ENCODE peak calls at places on chromosome 10, in six cellular contexts. B is SK-N-DZ; N is GM03348; J is midbrain; R is stimulated activated CD4-positive, alpha-beta T cell treated with anti-CD3 and anti-CD28 coated beads, TNF-alpha, amount 100 ng/mL, for 48 hours; P is Right ventricle myocardium superior. S is an unnamed sample.

GRCh38 chr10:97701438-97702064 is 12.0 kb upstream of the MARVELD1 start:
- DNase-seq in B (peak), N (peak), J (peak), R (no peak), P (no peak), S (peak)

GRCh38 chr10:123538401-123539320 is 127.5 kb upstream of the GPR26 start:
- DNase-seq in B (no peak), N (no peak), J (no peak), R (no peak), P (no peak), S (no peak)

GRCh38 chr10:11742009-11742778 is at the start of gene ECHDC3:
- DNase-seq in B (no peak), N (peak), J (no peak), R (peak), P (peak), S (peak)

GRCh38 chr10:72328045-72328828 is 26.5 kb downstream of the DNAJB12 start:
- DNase-seq in B (peak), N (peak), J (peak), R (no peak), P (peak), S (peak)

GRCh38 chr10:62917475-62918238 is 101.5 kb upstream of the EGR2 start:
- DNase-seq in B (no peak), N (no peak), J (no peak), R (no peak), P (no peak), S (no peak)

GRCh38 chr10:119207713-119208552 is 562 bp downstream of the GRK5 start:
- DNase-seq in B (peak), N (peak), J (peak), R (no peak), P (peak), S (peak)

GRCh38 chr10:3319811-3320226 is 147.2 kb upstream of the PITRM1 start:
- DNase-seq in B (no peak), N (no peak), J (no peak), R (no peak), P (no peak), S (no peak)

GRCh38 chr10:92972066-92972870 is 88.3 kb upstream of the CYP26C1 start:
- DNase-seq in B (peak), N (peak), J (no peak), R (no peak), P (no peak), S (peak)

GRCh38 chr10:112539340-112539739 is 92.3 kb downstream of the VTI1A start:
- DNase-seq in B (no peak), N (no peak), J (no peak), R (no peak), P (no peak), S (no peak)

GRCh38 chr10:13187135-13187534 is 25.8 kb downstream of the MCM10 start:
- DNase-seq in B (no peak), N (no peak), J (no peak), R (no peak), P (no peak), S (no peak)

GRCh38 chr10:43939389-43939938 is 290.8 kb upstream of the ZNF32 start:
- DNase-seq in B (no peak), N (no peak), J (no peak), R (no peak), P (no peak), S (no peak)

GRCh38 chr10:48802611-48803046 is 118.0 kb downstream of the WDFY4 start:
- DNase-seq in B (no peak), N (no peak), J (no peak), R (no peak), P (no peak), S (no peak)

GRCh38 chr10:11639861-11640764 is 28.7 kb upstream of the USP6NL start:
- DNase-seq in B (no peak), N (no peak), J (no peak), R (no peak), P (no peak), S (no peak)

GRCh38 chr10:122374859-122375721 is 582 bp downstream of the PLEKHA1 start:
- DNase-seq in B (peak), N (peak), J (peak), R (peak), P (peak), S (peak)

GRCh38 chr10:30495687-30496086 is 61.7 kb downstream of the MAP3K8 start:
- DNase-seq in B (no peak), N (no peak), J (no peak), R (no peak), P (no peak), S (peak)

GRCh38 chr10:115566867-115567266 is 473.7 kb downstream of the ATRNL1 start:
- DNase-seq in B (no peak), N (no peak), J (no peak), R (no peak), P (no peak), S (no peak)

GRCh38 chr10:4034907-4035581 is 250.0 kb upstream of the KLF6 start:
- DNase-seq in B (no peak), N (peak), J (no peak), R (no peak), P (no peak), S (peak)

GRCh38 chr10:79101560-79101971 is 32.8 kb downstream of the ZMIZ1 start:
- DNase-seq in B (no peak), N (no peak), J (no peak), R (no peak), P (no peak), S (no peak)

GRCh38 chr10:33524966-33525365 is 190.5 kb upstream of the NRP1 start:
- DNase-seq in B (no peak), N (peak), J (no peak), R (no peak), P (no peak), S (no peak)

GRCh38 chr10:121990015-121990677 is 1.2 kb downstream of the TACC2 start:
- DNase-seq in B (no peak), N (no peak), J (no peak), R (no peak), P (no peak), S (no peak)

GRCh38 chr10:121961456-121961855 is 13.6 kb downstream of the NSMCE4A start:
- DNase-seq in B (no peak), N (no peak), J (no peak), R (no peak), P (no peak), S (no peak)

GRCh38 chr10:91557540-91558231 is 75.2 kb downstream of the PPP1R3C start:
- DNase-seq in B (no peak), N (no peak), J (no peak), R (no peak), P (no peak), S (no peak)

GRCh38 chr10:60778978-60779668 is 845 bp downstream of the CDK1 start:
- DNase-seq in B (no peak), N (no peak), J (no peak), R (no peak), P (no peak), S (peak)

GRCh38 chr10:7605565-7606295 is 61.0 kb downstream of the ITIH5 start:
- DNase-seq in B (no peak), N (no peak), J (no peak), R (no peak), P (no peak), S (no peak)

GRCh38 chr10:80272793-80273522 is 16.5 kb downstream of the MAT1A start:
- DNase-seq in B (no peak), N (no peak), J (no peak), R (no peak), P (no peak), S (peak)

GRCh38 chr10:93271347-93271746 is 197.7 kb downstream of the CYP26A1 start:
- DNase-seq in B (no peak), N (no peak), J (no peak), R (no peak), P (no peak), S (no peak)

GRCh38 chr10:130790339-130790738 is 521.2 kb downstream of the TCERG1L start:
- DNase-seq in B (peak), N (no peak), J (no peak), R (no peak), P (no peak), S (no peak)

GRCh38 chr10:119667562-119668328 is 16.6 kb downstream of the BAG3 start:
- DNase-seq in B (peak), N (peak), J (no peak), R (no peak), P (peak), S (peak)

GRCh38 chr10:90751107-90751997 is 106.5 kb downstream of the HTR7 start:
- DNase-seq in B (peak), N (peak), J (peak), R (no peak), P (no peak), S (peak)

GRCh38 chr10:23370106-23370505 is 25.5 kb upstream of the C10orf67 start:
- DNase-seq in B (no peak), N (peak), J (no peak), R (no peak), P (no peak), S (no peak)

GRCh38 chr10:46282460-46283216 is 4.2 kb upstream of the ANTXRL start:
- DNase-seq in B (peak), N (peak), J (peak), R (peak), P (peak), S (peak)

GRCh38 chr10:122476034-122476695 is 14.8 kb downstream of the HTRA1 start:
- DNase-seq in B (no peak), N (no peak), J (no peak), R (no peak), P (peak), S (no peak)

GRCh38 chr10:77849039-77849664 is 77.4 kb downstream of the DLG5 start:
- DNase-seq in B (no peak), N (no peak), J (no peak), R (no peak), P (no peak), S (no peak)

GRCh38 chr10:46542567-46543323 is 13.7 kb downstream of the GPRIN2 start:
- DNase-seq in B (no peak), N (no peak), J (no peak), R (no peak), P (no peak), S (no peak)

GRCh38 chr10:13404791-13405190 is 56.7 kb upstream of the SEPHS1 start:
- DNase-seq in B (no peak), N (no peak), J (no peak), R (no peak), P (no peak), S (no peak)

GRCh38 chr10:74150151-74151056 is at the start of gene AP3M1:
- DNase-seq in B (no peak), N (peak), J (no peak), R (peak), P (peak), S (no peak)

GRCh38 chr10:70084189-70084588 is 31.5 kb downstream of the MACROH2A2 start:
- DNase-seq in B (no peak), N (no peak), J (no peak), R (no peak), P (no peak), S (no peak)

GRCh38 chr10:104435822-104436221 is 82.2 kb downstream of the CFAP58 start:
- DNase-seq in B (no peak), N (peak), J (no peak), R (no peak), P (no peak), S (peak)

GRCh38 chr10:71213761-71214440 is 1.5 kb downstream of the UNC5B start:
- DNase-seq in B (no peak), N (peak), J (no peak), R (no peak), P (no peak), S (peak)

S was measured in fibroblast of the aortic adventitia.